ENCODE peak calls at places on chromosomes 2 and 18, in four cellular contexts. R is GM04504, F is left cardiac atrium, D is NCI-H774. Y is an unnamed sample.

GRCh38 chr2:173249661-173250641 is 104.7 kb upstream of the CDCA7 start:
- DNase-seq in R (no peak), D (peak), F (no peak), Y (no peak)

GRCh38 chr2:190088917-190089316 is 26.4 kb upstream of the MSTN start:
- DNase-seq in F (peak), D (peak), R (peak), Y (peak)

GRCh38 chr2:208033701-208034502 is 8.6 kb upstream of the PLEKHM3 start:
- DNase-seq in D (no peak), R (no peak), F (no peak), Y (no peak)

GRCh38 chr2:26913599-26914285 is 56.7 kb upstream of the MAPRE3 start:
- DNase-seq in F (no peak), R (peak), D (no peak), Y (no peak)

GRCh38 chr2:127387655-127388422 is at the start of gene MAP3K2:
- DNase-seq in D (peak), R (peak), F (peak), Y (peak)

GRCh38 chr2:46690825-46691224 is 211.5 kb downstream of the TMEM247 start:
- DNase-seq in D (no peak), F (no peak), R (no peak), Y (no peak)

GRCh38 chr18:68847219-68847860 is 49.5 kb downstream of the CCDC102B start:
- DNase-seq in F (no peak), R (no peak), D (no peak), Y (peak)

GRCh38 chr2:45755585-45756330 is 104.3 kb downstream of the PRKCE start:
- DNase-seq in D (no peak), F (no peak), R (peak), Y (no peak)

GRCh38 chr2:36780231-36780808 is 83.8 kb downstream of the VIT start:
- DNase-seq in F (no peak), D (peak), R (peak), Y (peak)

GRCh38 chr2:142857247-142858154 is 20.0 kb upstream of the KYNU start:
- DNase-seq in F (no peak), D (no peak), R (no peak), Y (no peak)

GRCh38 chr2:40105593-40105992 is 326.5 kb upstream of the THUMPD2 start:
- DNase-seq in F (no peak), D (no peak), R (peak), Y (no peak)

GRCh38 chr2:144770616-144771230 is 250.8 kb upstream of the ZEB2 start:
- DNase-seq in R (no peak), F (no peak), D (no peak), Y (no peak)

GRCh38 chr2:156157670-156158069 is 174.9 kb downstream of the NR4A2 start:
- DNase-seq in D (no peak), F (no peak), R (no peak), Y (no peak)

GRCh38 chr2:159855153-159856140 is 57.4 kb upstream of the CD302 start:
- DNase-seq in D (no peak), F (no peak), R (no peak), Y (peak)

GRCh38 chr2:20108655-20109396 is 57.4 kb upstream of the LAPTM4A start:
- DNase-seq in F (no peak), R (no peak), D (no peak), Y (no peak)

GRCh38 chr2:101349893-101350662 is 37.2 kb downstream of the CREG2 start:
- DNase-seq in F (no peak), R (no peak), D (no peak), Y (peak)

GRCh38 chr2:128786800-128787478 is 468.3 kb upstream of the HS6ST1 start:
- DNase-seq in D (no peak), R (no peak), F (no peak), Y (no peak)